ENCODE peak calls at places on chromosomes 2 and 18, in nine cellular contexts. F is foreskin fibroblast, Z is dorsolateral prefrontal cortex, L is OCI-LY7, T is upper lobe of right lung, E is psoas muscle, B is transverse colon, R is fibroblast of lung, D is lower lobe of right lung. Q is an unnamed sample.

GRCh38 chr2:1864981-1865421 is 120.7 kb upstream of the PXDN start:
- DNase-seq in F (no peak), Z (no peak), L (no peak), T (no peak), E (no peak), B (no peak), R (no peak), D (no peak), Q (no peak)

GRCh38 chr18:76952747-76953146 is 130.4 kb downstream of the ZNF236 start:
- DNase-seq in F (no peak), Z (no peak), L (no peak), T (no peak), E (no peak), B (no peak), R (no peak), D (no peak), Q (no peak)

GRCh38 chr2:179272406-179273192 is 8.0 kb upstream of the SESTD1 start:
- DNase-seq in F (peak; percentile 68), Z (no peak), L (no peak), T (no peak), E (no peak), B (no peak), R (peak; percentile 36), D (no peak), Q (peak; percentile 17)

GRCh38 chr18:22094375-22094767 is 75.0 kb upstream of the GATA6 start:
- DNase-seq in F (no peak), Z (no peak), L (no peak), T (no peak), E (no peak), B (no peak), R (no peak), D (no peak), Q (no peak)

GRCh38 chr2:142531375-142531774 is 346.1 kb upstream of the KYNU start:
- DNase-seq in F (no peak), Z (no peak), L (no peak), T (no peak), E (no peak), B (no peak), R (peak; percentile 54), D (no peak), Q (no peak)

GRCh38 chr2:212611026-212611425 is 72.4 kb upstream of the ERBB4 start:
- DNase-seq in F (no peak), Z (no peak), L (no peak), T (no peak), E (no peak), B (no peak), R (no peak), D (no peak), Q (no peak)

GRCh38 chr2:11768940-11769339 is 22.5 kb downstream of the LPIN1 start:
- DNase-seq in F (no peak), Z (no peak), L (no peak), T (no peak), E (no peak), B (no peak), R (no peak), D (no peak), Q (no peak)

GRCh38 chr2:76472946-76473345 is 762.2 kb upstream of the GCFC2 start:
- DNase-seq in F (no peak), Z (no peak), L (no peak), T (no peak), E (no peak), B (no peak), R (no peak), D (no peak), Q (no peak)

GRCh38 chr18:77068321-77068841 is 64.2 kb downstream of the MBP start:
- DNase-seq in F (no peak), Z (no peak), L (no peak), T (no peak), E (no peak), B (no peak), R (peak; percentile 74), D (no peak), Q (peak; percentile 45)

GRCh38 chr2:72330673-72331072 is 183.0 kb upstream of the CYP26B1 start:
- DNase-seq in F (no peak), Z (no peak), L (no peak), T (no peak), E (no peak), B (no peak), R (peak; percentile 8), D (no peak), Q (no peak)

GRCh38 chr18:48160622-48161021 is 230.2 kb upstream of the SMAD2 start:
- DNase-seq in F (no peak), Z (no peak), L (no peak), T (no peak), E (no peak), B (no peak), R (no peak), D (no peak), Q (no peak)

GRCh38 chr2:113240915-113241911 is 37.5 kb downstream of the PAX8 start:
- DNase-seq in F (peak; percentile 100), Z (peak; percentile 55), L (no peak), T (peak; percentile 76), E (peak; percentile 83), B (peak; percentile 52), R (peak; percentile 100), D (no peak), Q (peak; percentile 99)

GRCh38 chr2:179898873-179899272 is 37.5 kb upstream of the ZNF385B start:
- DNase-seq in F (peak; percentile 6), Z (no peak), L (peak; percentile 92), T (no peak), E (no peak), B (peak; percentile 23), R (peak; percentile 11), D (no peak), Q (peak; percentile 24)

DNA sequence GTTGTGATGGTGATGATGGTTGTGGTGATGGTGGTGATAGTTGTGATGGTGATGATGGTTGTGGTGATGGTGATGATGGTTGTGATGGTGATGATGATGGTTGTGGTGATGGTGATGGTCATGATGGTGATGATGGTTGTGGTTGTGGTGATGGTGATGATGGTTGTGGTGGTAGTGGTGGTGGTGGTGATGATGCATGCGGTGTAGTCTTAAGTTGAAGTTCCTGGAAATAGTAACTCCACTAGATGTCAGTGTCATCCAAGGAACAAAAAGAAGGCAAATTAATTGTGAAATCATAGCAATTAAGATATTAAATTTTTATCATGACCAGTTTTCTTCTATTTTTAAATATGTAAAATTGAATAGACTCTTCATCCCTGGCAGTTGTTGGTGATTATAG is 309.2 kb downstream of the AGAP1 start:
- DNase-seq in F (no peak), Z (no peak), L (no peak), T (no peak), E (no peak), B (no peak), R (peak; percentile 9), D (no peak), Q (no peak)
- TF ChIP-seq CTCF in F (no peak), Z (no peak), L (no peak), T (no peak), E (peak; percentile 22), B (no peak), R (no peak), D (no peak), Q (peak; percentile 50)

DNA sequence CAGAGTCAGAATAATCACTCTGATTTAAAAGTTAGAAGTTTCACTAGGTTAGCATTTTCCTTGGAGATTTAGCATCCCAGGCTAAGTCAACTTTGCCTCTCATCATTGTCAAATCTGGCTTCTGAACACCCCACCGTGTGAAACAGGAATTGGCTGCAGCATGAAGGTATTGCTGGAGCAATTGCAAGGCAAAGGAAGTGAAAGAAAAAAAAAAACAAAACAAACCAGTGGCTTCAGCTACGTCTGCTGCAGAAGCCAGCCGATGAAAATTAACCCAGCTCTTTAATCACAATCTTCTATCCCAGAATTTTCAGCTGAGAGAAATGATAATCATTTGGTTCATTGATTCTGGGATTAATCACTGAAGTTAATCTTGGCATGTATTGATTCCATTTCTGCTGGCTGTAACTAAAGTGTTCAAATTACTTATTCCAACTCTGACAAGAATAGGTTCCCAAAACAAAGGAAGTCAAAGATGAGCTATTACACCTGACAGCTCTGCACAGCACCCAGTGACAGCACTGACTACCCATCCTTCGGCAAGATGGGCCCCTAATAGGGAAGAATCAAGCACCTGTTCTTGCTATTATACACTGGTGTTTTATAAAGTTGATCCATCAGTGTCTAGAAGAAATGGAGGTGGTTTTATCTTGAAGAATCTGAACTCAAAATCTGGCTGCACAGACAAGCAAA is 42.7 kb upstream of the REG3G start:
- DNase-seq in F (no peak), Z (no peak), L (no peak), T (no peak), E (no peak), B (no peak), R (no peak), D (no peak), Q (no peak)
- TF ChIP-seq CTCF in F (no peak), Z (no peak), L (no peak), T (no peak), E (no peak), B (no peak), R (no peak), D (no peak), Q (no peak)

GRCh38 chr2:46383784-46384456 is 86.7 kb downstream of the EPAS1 start:
- DNase-seq in F (no peak), Z (no peak), L (no peak), T (no peak), E (no peak), B (no peak), R (no peak), D (no peak), Q (no peak)
- TF ChIP-seq CTCF in F (no peak), Z (no peak), L (no peak), T (no peak), E (no peak), B (no peak), R (no peak), D (no peak), Q (no peak)

DNA sequence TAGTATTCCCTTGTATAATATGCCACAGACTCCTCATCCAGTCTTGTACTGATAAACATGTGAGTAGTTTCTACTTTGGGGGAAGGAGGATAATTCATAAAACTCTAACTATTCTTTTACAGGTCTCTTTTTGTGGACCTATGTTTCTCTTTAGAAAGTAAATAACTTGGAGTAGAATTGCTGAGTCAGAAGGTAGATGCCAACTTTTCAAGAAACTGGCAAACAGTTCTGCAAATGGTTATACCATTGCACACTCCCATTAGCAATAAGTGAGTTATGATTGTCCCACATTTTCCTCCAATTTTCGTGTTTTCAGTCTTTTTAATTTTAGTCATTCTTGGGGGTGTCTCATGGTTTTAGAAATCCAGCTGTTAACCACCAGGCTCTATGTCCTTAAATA is 477.2 kb upstream of the LRRTM4 start:
- DNase-seq in F (no peak), Z (no peak), L (no peak), T (no peak), E (no peak), B (no peak), R (no peak), D (no peak), Q (no peak)
- TF ChIP-seq CTCF in F (no peak), Z (no peak), L (no peak), T (no peak), E (no peak), B (no peak), R (no peak), D (no peak), Q (no peak)

Q was measured in HFFc6.